ENCODE peak calls at places on chromosomes 11 and 22, in eight cellular contexts. Y is fibroblast of lung, W is endodermal cell, J is IMR-90, H is breast epithelium, S is cardiac muscle cell, U is heart left ventricle, Z is HCT116. G is an unnamed sample. For H3K4me1, the result is how much of the 10 kb centered on the place peaks cover.

GRCh38 chr11:16155448-16155847 is 200.9 kb downstream of the SOX6 start:
- DNase-seq in Y (no peak), W (no peak), J (no peak), H (no peak), S (no peak), U (no peak), Z (no peak), G (no peak)

GRCh38 chr11:65793144-65793581 is 6.3 kb downstream of the OVOL1 start:
- DNase-seq in Y (no peak), W (no peak), J (no peak), H (peak), S (no peak), U (no peak), Z (no peak), G (peak)

GRCh38 chr11:90241414-90241813 is 18.6 kb upstream of the CHORDC1 start:
- DNase-seq in Y (no peak), W (no peak), J (no peak), H (no peak), S (no peak), U (no peak), Z (no peak), G (no peak)

GRCh38 chr11:8384199-8384821 is 120.6 kb upstream of the LMO1 start:
- DNase-seq in Y (peak), W (peak), J (no peak), H (peak), S (peak), U (no peak), Z (no peak), G (peak)

GRCh38 chr11:10490398-10491232 is 35.6 kb downstream of the AMPD3 start:
- DNase-seq in Y (peak), W (peak), J (peak), H (peak), S (peak), U (peak), Z (peak), G (no peak)

GRCh38 chr11:84865791-84866535 is 761.2 kb downstream of the DLG2 start:
- DNase-seq in Y (no peak), W (no peak), J (no peak), H (no peak), S (no peak), U (no peak), Z (no peak), G (no peak)

GRCh38 chr11:35804446-35805040 is 139.3 kb upstream of the LDLRAD3 start:
- DNase-seq in Y (no peak), W (no peak), J (no peak), H (no peak), S (no peak), U (no peak), Z (no peak), G (no peak)

GRCh38 chr11:113082501-113082900 is 121.3 kb downstream of the NCAM1 start:
- DNase-seq in Y (no peak), W (no peak), J (no peak), H (no peak), S (no peak), U (no peak), Z (no peak), G (no peak)

GRCh38 chr11:59770869-59771268 is 15.7 kb downstream of the STX3 start:
- DNase-seq in Y (no peak), W (no peak), J (no peak), H (no peak), S (no peak), U (no peak), Z (no peak), G (no peak)

GRCh38 chr11:67452141-67452952 is at the start of gene GPR152:
- DNase-seq in Y (no peak), W (peak), J (no peak), H (no peak), S (no peak), U (peak), Z (no peak), G (no peak)

GRCh38 chr11:121672630-121673487 is 220.1 kb upstream of the SORL1-AS1 start:
- DNase-seq in Y (peak), W (no peak), J (no peak), H (no peak), S (peak), U (peak), Z (no peak), G (no peak)

GRCh38 chr11:119351232-119351631 is 4.7 kb upstream of the MFRP start:
- DNase-seq in Y (no peak), W (no peak), J (no peak), H (no peak), S (no peak), U (no peak), Z (no peak), G (no peak)

GRCh38 chr11:95908826-95909225 is 15.1 kb downstream of the MTMR2 start:
- DNase-seq in Y (peak), W (no peak), J (peak), H (no peak), S (peak), U (no peak), Z (no peak), G (no peak)

GRCh38 chr22:49325531-49326395 is 501.9 kb downstream of the BRD1 start:
- DNase-seq in Y (no peak), W (peak), J (no peak), H (peak), S (no peak), U (no peak), Z (no peak), G (no peak)

GRCh38 chr22:41613456-41613855 is 7.4 kb downstream of the DESI1 start:
- DNase-seq in Y (no peak), W (no peak), J (peak), H (no peak), S (no peak), U (no peak), Z (no peak), G (no peak)

GRCh38 chr11:37861671-37862070 is 1263.6 kb upstream of the RAG2 start:
- DNase-seq in Y (no peak), W (no peak), J (no peak), H (no peak), S (no peak), U (no peak), Z (no peak), G (no peak)

GRCh38 chr22:41742918-41743317 is 43.6 kb downstream of the MEI1 start:
- DNase-seq in Y (no peak), W (peak), J (no peak), H (no peak), S (no peak), U (no peak), Z (no peak), G (no peak)

GRCh38 chr11:19229671-19230070 is 11.1 kb downstream of the E2F8 start:
- DNase-seq in Y (no peak), W (no peak), J (no peak), H (no peak), S (no peak), U (no peak), Z (no peak), G (no peak)

GRCh38 chr22:20057596-20058268 is 22.3 kb upstream of the DGCR8 start:
- DNase-seq in Y (no peak), W (no peak), J (no peak), H (no peak), S (no peak), U (no peak), Z (no peak), G (no peak)

GRCh38 chr22:28885939-28886338 is 2.6 kb downstream of the ZNRF3 start:
- DNase-seq in Y (no peak), W (no peak), J (no peak), H (no peak), S (no peak), U (no peak), Z (no peak), G (no peak)

GRCh38 chr11:108693852-108694251 is 29.0 kb downstream of the DDX10 start:
- DNase-seq in Y (peak), W (no peak), J (peak), H (no peak), S (peak), U (no peak), Z (no peak), G (no peak)

GRCh38 chr11:88555829-88556202 is 218.3 kb upstream of the CTSC start:
- DNase-seq in Y (peak), W (no peak), J (peak), H (no peak), S (peak), U (no peak), Z (no peak), G (no peak)

GRCh38 chr22:32699686-32700085 is 101.8 kb upstream of the TIMP3 start:
- DNase-seq in Y (no peak), W (no peak), J (no peak), H (no peak), S (no peak), U (no peak), Z (no peak), G (no peak)

GRCh38 chr22:32701021-32701420 is 100.5 kb upstream of the TIMP3 start:
- DNase-seq in Y (peak), W (no peak), J (peak), H (no peak), S (peak), U (no peak), Z (no peak), G (no peak)

GRCh38 chr22:32697331-32697995 is 104.0 kb upstream of the TIMP3 start:
- DNase-seq in Y (no peak), W (no peak), J (no peak), H (peak), S (peak), U (no peak), Z (no peak), G (no peak)

GRCh38 chr22:32700186-32700882 is 101.2 kb upstream of the TIMP3 start:
- DNase-seq in Y (peak), W (peak), J (peak), H (no peak), S (peak), U (peak), Z (no peak), G (no peak)

DNA sequence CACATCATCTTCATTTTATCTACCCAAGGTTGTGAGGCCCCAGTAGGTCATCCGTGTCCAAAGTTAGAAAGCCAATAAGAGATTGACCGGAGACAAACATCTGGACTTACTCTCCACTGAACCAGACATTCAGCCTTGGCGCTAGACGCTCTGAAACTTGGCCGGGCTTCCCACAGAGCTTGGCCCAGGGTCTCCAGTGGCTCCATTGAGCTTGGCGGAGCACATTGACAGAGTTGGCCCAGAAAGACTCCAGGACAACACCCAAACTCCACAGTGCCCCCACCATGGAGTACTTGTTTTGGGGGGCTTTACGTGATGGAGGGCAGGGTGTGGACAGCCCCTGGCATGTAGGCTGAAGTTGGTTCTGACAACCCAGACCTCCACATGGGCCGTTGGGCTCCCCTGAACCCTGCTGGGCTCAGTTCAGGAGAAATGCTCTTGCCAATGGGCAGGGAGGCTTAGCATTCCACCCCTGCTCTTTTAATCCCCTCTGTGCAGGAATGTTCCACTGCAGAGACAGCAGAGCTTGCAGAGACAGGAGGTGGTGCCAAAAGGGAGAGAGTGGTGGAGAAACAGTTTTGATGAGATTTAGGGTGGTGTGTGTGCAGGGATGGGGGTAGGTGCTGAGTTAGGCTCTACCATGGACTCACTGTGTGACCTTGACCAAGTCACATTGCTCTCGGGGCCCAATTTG is 102.4 kb upstream of the TIMP3 start:
- DNase-seq in Y (no peak), W (no peak), J (no peak), H (no peak), S (peak), U (peak), Z (no peak), G (no peak)
- H3K4me1 ChIP-seq in Y (under half), W (under half), J (under half), H (under half), S (under half), U (under half), Z (under half), G (under half)

GRCh38 chr11:64742940-64743590 is 877 bp downstream of the RASGRP2 start:
- DNase-seq in Y (no peak), W (peak), J (no peak), H (no peak), S (peak), U (peak), Z (no peak), G (peak)
- TF ChIP-seq CTCF in Y (peak), W (peak), J (peak), H (peak), S (peak), U (peak), Z (peak), G (peak)

GRCh38 chr11:72354356-72355115 is 79.8 kb downstream of the CLPB start:
- DNase-seq in Y (no peak), W (peak), J (peak), H (no peak), S (no peak), U (no peak), Z (no peak), G (no peak)
- H3K4me3 ChIP-seq in Y (no peak), W (no peak), J (no peak), H (no peak), S (no peak), U (no peak), Z (no peak), G (no peak)

GRCh38 chr22:43474161-43475101 is 62.6 kb downstream of the MPPED1 start:
- DNase-seq in Y (peak), W (no peak), J (no peak), H (no peak), S (no peak), U (no peak), Z (no peak), G (peak)

GRCh38 chr22:43471606-43472135 is 59.9 kb downstream of the MPPED1 start:
- DNase-seq in Y (no peak), W (no peak), J (no peak), H (no peak), S (no peak), U (no peak), Z (no peak), G (no peak)

GRCh38 chr22:43473441-43473840 is 61.6 kb downstream of the MPPED1 start:
- DNase-seq in Y (no peak), W (no peak), J (no peak), H (no peak), S (no peak), U (no peak), Z (no peak), G (no peak)

GRCh38 chr22:43471186-43471585 is 59.4 kb downstream of the MPPED1 start:
- DNase-seq in Y (no peak), W (no peak), J (no peak), H (no peak), S (no peak), U (no peak), Z (no peak), G (no peak)

DNA sequence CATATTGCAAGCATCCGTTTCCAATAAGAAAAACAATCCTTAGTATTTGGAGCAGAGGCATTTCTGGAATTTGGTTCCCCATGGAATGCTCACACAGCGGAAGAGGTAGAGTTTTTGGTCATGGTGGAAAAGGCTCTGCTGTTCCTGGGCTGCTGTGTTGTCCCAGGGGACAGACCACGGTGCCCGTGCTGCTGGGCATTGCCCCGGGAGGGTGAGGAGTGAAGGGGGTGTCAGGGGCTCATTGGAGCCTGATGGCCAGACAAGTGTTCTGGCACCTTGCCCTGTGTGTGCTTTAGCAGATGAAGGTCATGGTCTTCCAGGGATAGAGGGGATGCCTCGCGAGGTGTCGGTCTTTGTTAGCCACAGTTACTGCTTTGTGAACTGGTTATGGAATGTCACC is 61.2 kb downstream of the MPPED1 start:
- DNase-seq in Y (no peak), W (no peak), J (no peak), H (no peak), S (no peak), U (no peak), Z (no peak), G (no peak)
- H3K4me1 ChIP-seq in Y (under half), W (under half), J (under half), H (under half), S (under half), U (under half), Z (under half), G (under half)

GRCh38 chr22:31085493-31085824 is 4.3 kb downstream of the SMTN start:
- DNase-seq in Y (no peak), W (peak), J (no peak), H (peak), S (peak), U (peak), Z (no peak), G (no peak)
- TF ChIP-seq CTCF in Y (no peak), W (peak), J (no peak), H (no peak), S (no peak), U (no peak), Z (no peak), G (no peak)

DNA sequence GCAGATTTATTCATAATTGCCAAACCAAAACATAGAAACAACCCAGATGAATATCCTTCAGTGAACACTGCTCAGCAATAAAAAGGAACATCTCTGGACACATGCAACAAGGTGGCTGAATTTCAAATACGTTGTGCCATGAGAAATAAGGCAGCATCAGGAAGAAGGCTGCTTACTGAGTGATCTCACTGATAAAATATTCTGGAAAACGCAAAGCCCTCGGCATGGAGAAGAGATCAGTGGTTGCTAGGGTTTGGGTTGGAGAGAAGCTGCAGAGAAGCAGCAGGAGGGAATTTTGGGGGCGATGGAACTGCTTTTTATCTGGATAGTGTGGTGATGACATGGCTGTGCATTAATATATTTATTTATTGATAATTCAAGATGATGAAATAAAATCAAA is 11.0 kb upstream of the SHANK2 start:
- DNase-seq in Y (no peak), W (no peak), J (peak), H (no peak), S (no peak), U (no peak), Z (no peak), G (no peak)
- H3K4me3 ChIP-seq in Y (no peak), W (no peak), J (no peak), H (no peak), S (no peak), U (no peak), Z (no peak), G (no peak)

DNA sequence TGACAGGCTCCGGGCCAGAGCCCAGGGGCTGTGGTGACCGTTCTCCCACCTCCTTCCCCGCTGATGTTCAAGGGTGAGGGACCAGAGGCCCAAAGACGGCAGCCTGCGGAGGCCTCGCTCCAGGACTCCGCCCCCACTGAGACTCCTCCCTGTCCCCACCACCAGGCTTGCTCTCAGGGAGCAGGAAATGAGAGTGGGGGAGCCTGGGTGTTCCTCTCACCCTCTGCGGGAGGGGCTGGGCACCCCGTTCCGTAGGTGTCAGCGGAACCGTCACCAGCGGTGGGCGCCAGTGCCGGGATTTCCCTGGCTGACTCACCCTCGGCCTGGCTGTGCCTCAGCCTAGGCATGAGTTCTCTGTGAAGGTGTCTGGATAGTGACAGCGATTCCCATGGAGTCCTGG is 15.7 kb downstream of the DAGLA start:
- DNase-seq in Y (peak), W (peak), J (peak), H (peak), S (peak), U (peak), Z (no peak), G (peak)
- H3K4me1 ChIP-seq in Y (under half), W (under half), J (under half), H (under half), S (under half), U (half or more), Z (half or more), G (half or more)

GRCh38 chr22:37053310-37054077 is 2.0 kb downstream of the KCTD17 start:
- DNase-seq in Y (no peak), W (no peak), J (no peak), H (no peak), S (peak), U (peak), Z (no peak), G (no peak)
- TF ChIP-seq CTCF in Y (no peak), W (no peak), J (no peak), H (no peak), S (no peak), U (no peak), Z (no peak), G (no peak)

GRCh38 chr11:111541209-111542061 is 915 bp downstream of the LAYN start:
- DNase-seq in Y (peak), W (peak), J (peak), H (peak), S (peak), U (peak), Z (no peak), G (peak)
- H3K4me3 ChIP-seq in Y (peak), W (peak), J (peak), H (peak), S (peak), U (peak), Z (no peak), G (no peak)

DNA sequence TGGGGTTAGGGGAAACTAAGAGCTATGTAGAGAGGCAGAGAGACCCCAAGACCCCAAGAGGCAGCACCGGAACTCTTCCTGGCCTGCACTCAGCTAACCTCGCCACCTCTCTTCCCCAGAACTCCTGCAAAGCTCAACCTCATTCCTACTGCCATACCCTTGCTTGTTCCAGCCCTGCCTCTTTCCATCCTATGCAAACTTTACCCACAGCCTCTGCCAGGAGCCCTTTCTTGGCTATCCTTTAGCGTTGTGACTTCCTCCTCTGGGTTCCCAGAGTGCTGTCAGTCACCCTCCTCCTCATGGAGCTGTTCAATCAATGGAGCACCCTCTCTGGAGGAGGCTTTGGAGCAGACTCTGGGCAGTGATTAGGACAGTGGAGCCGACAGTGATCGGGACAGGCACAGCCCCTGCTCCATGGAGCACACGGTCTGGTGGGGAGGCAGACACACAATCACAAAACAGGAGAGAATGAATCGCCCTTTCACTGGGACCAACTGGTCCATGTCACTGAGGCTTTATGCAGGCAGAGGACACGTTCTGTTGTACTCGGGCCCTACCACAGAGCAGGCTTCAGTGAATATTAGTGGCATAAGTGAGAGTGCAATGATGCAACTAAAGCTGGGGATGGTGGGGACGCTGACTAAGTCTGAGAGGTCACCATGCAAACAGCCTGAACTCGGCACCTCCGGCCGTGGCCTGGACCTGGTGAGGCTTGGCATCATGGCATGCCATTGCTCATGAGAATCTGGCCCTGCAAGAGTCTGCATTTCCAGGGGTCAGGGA is 24.6 kb upstream of the P2RY2 start:
- DNase-seq in Y (no peak), W (no peak), J (no peak), H (no peak), S (no peak), U (no peak), Z (no peak), G (no peak)
- H3K4me1 ChIP-seq in Y (under half), W (under half), J (under half), H (under half), S (under half), U (under half), Z (half or more), G (under half)